ENCODE peak calls at places on chromosomes 12 and 14, in seven cellular contexts. One of them, this sample, is unnamed.

GRCh38 chr12:110590806-110591326 is 7.7 kb upstream of the PPTC7 start:
- DNase-seq in psoas muscle: no peak
- DNase-seq in foreskin fibroblast: peak
- DNase-seq in pancreas: no peak
- DNase-seq in fibroblast of mammary gland: peak
- DNase-seq in neural progenitor cell: no peak
- DNase-seq in right atrium auricular region: no peak
- DNase-seq in this sample: peak

GRCh38 chr12:57242691-57243454 is 8.1 kb downstream of the STAC3 start:
- DNase-seq in neural progenitor cell: peak
- DNase-seq in foreskin fibroblast: peak
- DNase-seq in fibroblast of mammary gland: no peak
- DNase-seq in pancreas: peak
- DNase-seq in right atrium auricular region: no peak
- DNase-seq in psoas muscle: peak
- DNase-seq in this sample: no peak

GRCh38 chr14:96170961-96171592 is 33.6 kb upstream of the BDKRB2 start:
- DNase-seq in foreskin fibroblast: no peak
- DNase-seq in right atrium auricular region: no peak
- DNase-seq in neural progenitor cell: no peak
- DNase-seq in pancreas: no peak
- DNase-seq in psoas muscle: no peak
- DNase-seq in fibroblast of mammary gland: peak
- DNase-seq in this sample: no peak

GRCh38 chr14:69996197-69996596 is 117.0 kb downstream of the SMOC1 start:
- DNase-seq in foreskin fibroblast: peak
- DNase-seq in psoas muscle: no peak
- DNase-seq in neural progenitor cell: no peak
- DNase-seq in right atrium auricular region: no peak
- DNase-seq in pancreas: no peak
- DNase-seq in fibroblast of mammary gland: peak
- DNase-seq in this sample: no peak

GRCh38 chr14:21054123-21054767 is 3.4 kb upstream of the RNASE8 start:
- DNase-seq in fibroblast of mammary gland: no peak
- DNase-seq in right atrium auricular region: no peak
- DNase-seq in pancreas: peak
- DNase-seq in foreskin fibroblast: no peak
- DNase-seq in psoas muscle: no peak
- DNase-seq in neural progenitor cell: no peak
- DNase-seq in this sample: no peak

GRCh38 chr14:104082807-104083206 is 2.7 kb upstream of the ASPG start:
- DNase-seq in right atrium auricular region: no peak
- DNase-seq in pancreas: peak
- DNase-seq in psoas muscle: peak
- DNase-seq in foreskin fibroblast: no peak
- DNase-seq in neural progenitor cell: no peak
- DNase-seq in fibroblast of mammary gland: no peak
- DNase-seq in this sample: no peak

GRCh38 chr12:3777206-3777809 is 24.4 kb upstream of the CRACR2A start:
- DNase-seq in foreskin fibroblast: peak
- DNase-seq in psoas muscle: no peak
- DNase-seq in pancreas: no peak
- DNase-seq in right atrium auricular region: no peak
- DNase-seq in neural progenitor cell: peak
- DNase-seq in fibroblast of mammary gland: peak
- DNase-seq in this sample: no peak

GRCh38 chr12:27549801-27550652 is 26.0 kb downstream of the PPFIBP1 start:
- DNase-seq in foreskin fibroblast: peak
- DNase-seq in right atrium auricular region: peak
- DNase-seq in psoas muscle: peak
- DNase-seq in pancreas: peak
- DNase-seq in neural progenitor cell: no peak
- DNase-seq in fibroblast of mammary gland: peak
- DNase-seq in this sample: peak

GRCh38 chr12:49369723-49370145 is 2.5 kb downstream of the SPATS2 start:
- DNase-seq in neural progenitor cell: peak
- DNase-seq in right atrium auricular region: no peak
- DNase-seq in foreskin fibroblast: peak
- DNase-seq in pancreas: no peak
- DNase-seq in psoas muscle: peak
- DNase-seq in fibroblast of mammary gland: peak
- DNase-seq in this sample: no peak

GRCh38 chr12:92080390-92081285 is 65.0 kb downstream of the BTG1 start:
- DNase-seq in psoas muscle: no peak
- DNase-seq in pancreas: no peak
- DNase-seq in neural progenitor cell: no peak
- DNase-seq in fibroblast of mammary gland: peak
- DNase-seq in right atrium auricular region: no peak
- DNase-seq in foreskin fibroblast: peak
- DNase-seq in this sample: peak

GRCh38 chr14:22656945-22657711 is 13.0 kb upstream of the OR6J1 start:
- DNase-seq in neural progenitor cell: peak
- DNase-seq in fibroblast of mammary gland: peak
- DNase-seq in foreskin fibroblast: no peak
- DNase-seq in pancreas: no peak
- DNase-seq in psoas muscle: no peak
- DNase-seq in right atrium auricular region: no peak
- DNase-seq in this sample: no peak

GRCh38 chr12:74538491-74539258 is 1.0 kb downstream of the ATXN7L3B start:
- DNase-seq in fibroblast of mammary gland: peak
- DNase-seq in right atrium auricular region: no peak
- DNase-seq in foreskin fibroblast: peak
- DNase-seq in pancreas: no peak
- DNase-seq in psoas muscle: no peak
- DNase-seq in neural progenitor cell: no peak
- DNase-seq in this sample: no peak

DNA sequence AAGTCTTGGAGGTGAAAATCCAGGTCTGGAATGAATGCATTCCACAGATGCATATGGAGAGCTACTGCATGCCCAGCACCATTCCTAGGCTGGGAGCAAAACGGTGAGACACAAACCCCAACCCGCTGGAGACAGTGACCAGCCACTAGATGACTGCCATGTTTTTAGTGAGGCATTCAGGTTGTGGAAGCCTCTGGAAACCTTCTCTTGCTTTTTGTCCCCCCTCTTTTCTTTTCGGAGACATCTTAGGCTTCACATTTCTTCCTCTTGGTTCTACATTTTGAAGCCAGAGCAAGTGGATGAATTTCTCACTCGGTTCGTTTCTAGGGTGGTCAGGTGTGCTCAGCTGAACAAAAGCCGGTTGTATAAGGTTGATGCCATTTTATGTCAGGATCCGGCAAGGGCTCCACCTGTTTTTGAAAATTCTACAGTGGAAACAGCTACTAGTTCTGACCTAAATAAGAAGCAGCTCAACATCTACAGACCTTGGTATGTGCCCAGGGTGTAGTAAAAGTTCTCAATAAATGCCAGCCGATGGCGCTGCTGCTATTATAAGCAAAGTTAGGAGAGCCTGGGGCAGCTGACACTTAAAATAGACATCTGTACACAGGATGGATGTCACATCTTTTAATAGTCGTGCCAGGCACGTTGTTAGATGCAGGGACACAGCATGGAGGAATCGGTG is 1.8 kb upstream of the ZNF839 start:
- DNase-seq in foreskin fibroblast: peak
- DNase-seq in neural progenitor cell: peak
- DNase-seq in psoas muscle: peak
- DNase-seq in right atrium auricular region: no peak
- DNase-seq in pancreas: no peak
- DNase-seq in fibroblast of mammary gland: peak
- DNase-seq in this sample: no peak
- TF ChIP-seq CTCF in foreskin fibroblast: no peak
- TF ChIP-seq CTCF in neural progenitor cell: peak
- TF ChIP-seq CTCF in psoas muscle: peak
- TF ChIP-seq CTCF in right atrium auricular region: no peak
- TF ChIP-seq CTCF in pancreas: no peak
- TF ChIP-seq CTCF in fibroblast of mammary gland: no peak
- TF ChIP-seq CTCF in this sample: no peak

DNA sequence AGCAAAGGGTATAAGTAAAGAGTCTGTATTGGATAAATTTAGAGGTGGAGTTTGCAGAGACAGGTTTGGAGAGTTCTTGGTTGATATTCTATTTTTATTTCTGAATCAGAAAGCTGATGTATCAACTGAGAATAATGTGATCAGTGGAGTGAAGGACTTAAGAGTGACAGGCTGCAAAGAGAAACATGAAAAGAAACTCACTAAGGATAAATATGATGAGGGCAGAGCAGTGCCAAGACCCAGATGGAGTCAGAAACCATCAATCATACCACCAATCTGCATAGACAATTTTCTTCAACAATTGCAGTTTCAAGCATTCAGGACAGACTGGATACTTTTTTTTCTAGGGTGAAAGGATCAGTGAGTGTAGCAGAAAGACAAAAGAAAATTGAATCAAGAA is 226.8 kb upstream of the NAV3 start:
- DNase-seq in pancreas: no peak
- DNase-seq in foreskin fibroblast: no peak
- DNase-seq in right atrium auricular region: no peak
- DNase-seq in neural progenitor cell: no peak
- DNase-seq in psoas muscle: no peak
- DNase-seq in fibroblast of mammary gland: no peak
- DNase-seq in this sample: no peak
- H3K4me3 ChIP-seq in pancreas: no peak
- H3K4me3 ChIP-seq in foreskin fibroblast: no peak
- H3K4me3 ChIP-seq in right atrium auricular region: no peak
- H3K4me3 ChIP-seq in neural progenitor cell: no peak
- H3K4me3 ChIP-seq in psoas muscle: no peak
- H3K4me3 ChIP-seq in fibroblast of mammary gland: no peak
- H3K4me3 ChIP-seq in this sample: no peak

GRCh38 chr14:98700748-98701147 is 571.2 kb downstream of the BCL11B start:
- DNase-seq in foreskin fibroblast: no peak
- DNase-seq in psoas muscle: no peak
- DNase-seq in neural progenitor cell: no peak
- DNase-seq in fibroblast of mammary gland: no peak
- DNase-seq in right atrium auricular region: no peak
- DNase-seq in pancreas: no peak
- DNase-seq in this sample: no peak

GRCh38 chr14:98695809-98696208 is 576.2 kb downstream of the BCL11B start:
- DNase-seq in fibroblast of mammary gland: no peak
- DNase-seq in neural progenitor cell: no peak
- DNase-seq in psoas muscle: no peak
- DNase-seq in pancreas: no peak
- DNase-seq in right atrium auricular region: no peak
- DNase-seq in foreskin fibroblast: no peak
- DNase-seq in this sample: no peak

GRCh38 chr14:98694541-98694940 is 577.5 kb downstream of the BCL11B start:
- DNase-seq in neural progenitor cell: no peak
- DNase-seq in foreskin fibroblast: no peak
- DNase-seq in fibroblast of mammary gland: no peak
- DNase-seq in pancreas: no peak
- DNase-seq in psoas muscle: no peak
- DNase-seq in right atrium auricular region: no peak
- DNase-seq in this sample: no peak

GRCh38 chr14:98701377-98701776 is 570.6 kb downstream of the BCL11B start:
- DNase-seq in foreskin fibroblast: no peak
- DNase-seq in pancreas: no peak
- DNase-seq in psoas muscle: no peak
- DNase-seq in fibroblast of mammary gland: no peak
- DNase-seq in right atrium auricular region: no peak
- DNase-seq in neural progenitor cell: no peak
- DNase-seq in this sample: no peak

GRCh38 chr14:98698341-98698740 is 573.7 kb downstream of the BCL11B start:
- DNase-seq in foreskin fibroblast: no peak
- DNase-seq in neural progenitor cell: no peak
- DNase-seq in psoas muscle: no peak
- DNase-seq in pancreas: no peak
- DNase-seq in right atrium auricular region: no peak
- DNase-seq in fibroblast of mammary gland: no peak
- DNase-seq in this sample: no peak
- TF ChIP-seq CTCF in foreskin fibroblast: no peak
- TF ChIP-seq CTCF in neural progenitor cell: no peak
- TF ChIP-seq CTCF in psoas muscle: no peak
- TF ChIP-seq CTCF in pancreas: no peak
- TF ChIP-seq CTCF in right atrium auricular region: no peak
- TF ChIP-seq CTCF in fibroblast of mammary gland: no peak
- TF ChIP-seq CTCF in this sample: no peak

GRCh38 chr14:92322516-92322915 is 449 bp upstream of the SLC24A4 start:
- DNase-seq in neural progenitor cell: peak
- DNase-seq in foreskin fibroblast: no peak
- DNase-seq in right atrium auricular region: no peak
- DNase-seq in pancreas: no peak
- DNase-seq in psoas muscle: no peak
- DNase-seq in fibroblast of mammary gland: no peak
- DNase-seq in this sample: no peak
- H3K4me3 ChIP-seq in neural progenitor cell: peak
- H3K4me3 ChIP-seq in foreskin fibroblast: no peak
- H3K4me3 ChIP-seq in right atrium auricular region: no peak
- H3K4me3 ChIP-seq in pancreas: no peak
- H3K4me3 ChIP-seq in psoas muscle: peak
- H3K4me3 ChIP-seq in fibroblast of mammary gland: no peak
- H3K4me3 ChIP-seq in this sample: no peak

GRCh38 chr14:75295061-75295461 is 16.4 kb downstream of the FOS start:
- DNase-seq in pancreas: peak
- DNase-seq in right atrium auricular region: peak
- DNase-seq in fibroblast of mammary gland: peak
- DNase-seq in psoas muscle: peak
- DNase-seq in foreskin fibroblast: peak
- DNase-seq in neural progenitor cell: peak
- DNase-seq in this sample: no peak

GRCh38 chr14:75294649-75295033 is 16.0 kb downstream of the FOS start:
- DNase-seq in foreskin fibroblast: no peak
- DNase-seq in pancreas: no peak
- DNase-seq in right atrium auricular region: no peak
- DNase-seq in neural progenitor cell: peak
- DNase-seq in fibroblast of mammary gland: no peak
- DNase-seq in psoas muscle: no peak
- DNase-seq in this sample: no peak

GRCh38 chr14:75292886-75293285 is 14.3 kb downstream of the FOS start:
- DNase-seq in right atrium auricular region: no peak
- DNase-seq in psoas muscle: no peak
- DNase-seq in neural progenitor cell: no peak
- DNase-seq in fibroblast of mammary gland: no peak
- DNase-seq in pancreas: no peak
- DNase-seq in foreskin fibroblast: no peak
- DNase-seq in this sample: no peak

GRCh38 chr14:75295491-75296338 is 17.1 kb downstream of the FOS start:
- DNase-seq in foreskin fibroblast: peak
- DNase-seq in neural progenitor cell: peak
- DNase-seq in pancreas: peak
- DNase-seq in fibroblast of mammary gland: peak
- DNase-seq in psoas muscle: peak
- DNase-seq in right atrium auricular region: peak
- DNase-seq in this sample: no peak

GRCh38 chr14:75293920-75294648 is 15.5 kb downstream of the FOS start:
- DNase-seq in psoas muscle: peak
- DNase-seq in foreskin fibroblast: peak
- DNase-seq in neural progenitor cell: peak
- DNase-seq in right atrium auricular region: peak
- DNase-seq in pancreas: peak
- DNase-seq in fibroblast of mammary gland: peak
- DNase-seq in this sample: peak
- TF ChIP-seq CTCF in psoas muscle: no peak
- TF ChIP-seq CTCF in foreskin fibroblast: no peak
- TF ChIP-seq CTCF in neural progenitor cell: no peak
- TF ChIP-seq CTCF in right atrium auricular region: no peak
- TF ChIP-seq CTCF in pancreas: no peak
- TF ChIP-seq CTCF in fibroblast of mammary gland: no peak
- TF ChIP-seq CTCF in this sample: peak

DNA sequence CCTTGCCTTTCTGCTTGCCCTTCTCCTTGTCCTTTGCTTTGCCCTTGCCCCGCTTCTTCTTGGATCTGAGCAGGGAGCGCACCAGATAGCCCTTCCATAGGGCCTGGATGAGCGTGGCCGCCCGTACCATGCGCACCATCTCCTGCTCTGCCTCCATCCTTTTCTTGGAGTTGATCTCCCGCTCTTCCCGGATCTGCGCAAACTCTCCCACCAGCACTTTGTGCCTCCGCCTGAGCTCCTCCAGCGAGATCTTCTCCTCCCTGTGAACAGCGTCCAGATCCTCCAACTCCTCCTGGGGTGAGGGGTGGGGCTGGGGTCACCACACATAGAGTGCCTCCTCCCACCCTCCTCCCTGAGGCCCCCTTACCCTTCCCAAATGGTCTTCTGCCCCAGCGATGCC is 10.1 kb downstream of the RITA1 start:
- DNase-seq in pancreas: no peak
- DNase-seq in neural progenitor cell: no peak
- DNase-seq in psoas muscle: no peak
- DNase-seq in foreskin fibroblast: no peak
- DNase-seq in right atrium auricular region: no peak
- DNase-seq in fibroblast of mammary gland: no peak
- DNase-seq in this sample: no peak
- H3K4me3 ChIP-seq in pancreas: no peak
- H3K4me3 ChIP-seq in neural progenitor cell: no peak
- H3K4me3 ChIP-seq in psoas muscle: no peak
- H3K4me3 ChIP-seq in foreskin fibroblast: no peak
- H3K4me3 ChIP-seq in right atrium auricular region: no peak
- H3K4me3 ChIP-seq in fibroblast of mammary gland: no peak
- H3K4me3 ChIP-seq in this sample: no peak